ENCODE peak calls at places on chromosome 20, in four cellular contexts. One of them, this sample, is unnamed.
A peak's percentile ranks its signal among the peaks of the same experiment; 100 is the strongest.

GRCh38 chr20:1427457-1428054 is 34.7 kb upstream of the FKBP1A start:
- DNase-seq in activated CD4-positive, CD25-positive, alpha-beta regulatory T cell: no peak
- DNase-seq in EH: peak; percentile 49
- DNase-seq in BJ: no peak
- DNase-seq in this sample: no peak

GRCh38 chr20:60139663-60140446 is 181.6 kb downstream of the CDH26 start:
- DNase-seq in activated CD4-positive, CD25-positive, alpha-beta regulatory T cell: no peak
- DNase-seq in EH: no peak
- DNase-seq in BJ: no peak
- DNase-seq in this sample: no peak

GRCh38 chr20:59560588-59561227 is 43.6 kb upstream of the PHACTR3 start:
- DNase-seq in activated CD4-positive, CD25-positive, alpha-beta regulatory T cell: no peak
- DNase-seq in EH: peak; percentile 28
- DNase-seq in BJ: no peak
- DNase-seq in this sample: no peak

GRCh38 chr20:56362833-56363413 is 4.1 kb downstream of the FAM210B start:
- DNase-seq in activated CD4-positive, CD25-positive, alpha-beta regulatory T cell: no peak
- DNase-seq in EH: peak; percentile 27
- DNase-seq in BJ: no peak
- DNase-seq in this sample: no peak

GRCh38 chr20:44930517-44931168 is 20.8 kb downstream of the PABPC1L start:
- DNase-seq in activated CD4-positive, CD25-positive, alpha-beta regulatory T cell: no peak
- DNase-seq in EH: no peak
- DNase-seq in BJ: no peak
- DNase-seq in this sample: no peak

GRCh38 chr20:10185741-10186558 is 32.7 kb upstream of the SNAP25 start:
- DNase-seq in activated CD4-positive, CD25-positive, alpha-beta regulatory T cell: no peak
- DNase-seq in EH: no peak
- DNase-seq in BJ: no peak
- DNase-seq in this sample: no peak

GRCh38 chr20:56004611-56005388 is 519 bp downstream of the CBLN4 start:
- DNase-seq in activated CD4-positive, CD25-positive, alpha-beta regulatory T cell: no peak
- DNase-seq in EH: no peak
- DNase-seq in BJ: no peak
- DNase-seq in this sample: no peak

GRCh38 chr20:22315771-22316170 is 268.6 kb downstream of the FOXA2 start:
- DNase-seq in activated CD4-positive, CD25-positive, alpha-beta regulatory T cell: no peak
- DNase-seq in EH: no peak
- DNase-seq in BJ: no peak
- DNase-seq in this sample: no peak

GRCh38 chr20:51345601-51346101 is 196.9 kb downstream of the NFATC2 start:
- DNase-seq in activated CD4-positive, CD25-positive, alpha-beta regulatory T cell: no peak
- DNase-seq in EH: peak; percentile 89
- DNase-seq in BJ: no peak
- DNase-seq in this sample: no peak

GRCh38 chr20:2864626-2865025 is 8.7 kb upstream of the PTPRA start:
- DNase-seq in activated CD4-positive, CD25-positive, alpha-beta regulatory T cell: no peak
- DNase-seq in EH: no peak
- DNase-seq in BJ: no peak
- DNase-seq in this sample: no peak

GRCh38 chr20:39358052-39358451 is 395.9 kb downstream of the DHX35 start:
- DNase-seq in activated CD4-positive, CD25-positive, alpha-beta regulatory T cell: no peak
- DNase-seq in EH: no peak
- DNase-seq in BJ: no peak
- DNase-seq in this sample: no peak

GRCh38 chr20:24273251-24273650 is 196.2 kb upstream of the SYNDIG1 start:
- DNase-seq in activated CD4-positive, CD25-positive, alpha-beta regulatory T cell: no peak
- DNase-seq in EH: no peak
- DNase-seq in BJ: no peak
- DNase-seq in this sample: no peak

GRCh38 chr20:59646487-59646886 is 42.1 kb downstream of the PHACTR3 start:
- DNase-seq in activated CD4-positive, CD25-positive, alpha-beta regulatory T cell: no peak
- DNase-seq in EH: no peak
- DNase-seq in BJ: no peak
- DNase-seq in this sample: no peak

GRCh38 chr20:37581246-37581645 is 53.6 kb upstream of the BLCAP start:
- DNase-seq in activated CD4-positive, CD25-positive, alpha-beta regulatory T cell: no peak
- DNase-seq in EH: no peak
- DNase-seq in BJ: no peak
- DNase-seq in this sample: no peak

GRCh38 chr20:3251806-3252205 is 12.8 kb upstream of the SLC4A11 start:
- DNase-seq in activated CD4-positive, CD25-positive, alpha-beta regulatory T cell: no peak
- DNase-seq in EH: no peak
- DNase-seq in BJ: no peak
- DNase-seq in this sample: no peak

GRCh38 chr20:54044156-54044555 is 26.2 kb downstream of the BCAS1 start:
- DNase-seq in activated CD4-positive, CD25-positive, alpha-beta regulatory T cell: no peak
- DNase-seq in EH: peak; percentile 73
- DNase-seq in BJ: peak; percentile 64
- DNase-seq in this sample: no peak

This sample was measured in HFF-Myc.